ENCODE peak calls at places on chromosomes 13 and 19, in four cellular contexts. One of them, this sample, is unnamed.

GRCh38 chr19:3178973-3179738 is 587 bp downstream of the S1PR4 start:
- DNase-seq in breast epithelium: no peak
- DNase-seq in fibroblast of the aortic adventitia: no peak
- DNase-seq in mucosa of descending colon: no peak
- DNase-seq in this sample: no peak

GRCh38 chr13:69903081-69903480 is 204.5 kb upstream of the ATXN8OS start:
- DNase-seq in breast epithelium: no peak
- DNase-seq in fibroblast of the aortic adventitia: no peak
- DNase-seq in mucosa of descending colon: no peak
- DNase-seq in this sample: no peak

GRCh38 chr13:48858122-48858521 is 117.6 kb upstream of the FNDC3A start:
- DNase-seq in breast epithelium: no peak
- DNase-seq in fibroblast of the aortic adventitia: no peak
- DNase-seq in mucosa of descending colon: no peak
- DNase-seq in this sample: no peak

GRCh38 chr19:5470264-5470671 is 15.1 kb downstream of the ZNRF4 start:
- DNase-seq in breast epithelium: no peak
- DNase-seq in fibroblast of the aortic adventitia: no peak
- DNase-seq in mucosa of descending colon: peak
- DNase-seq in this sample: no peak

GRCh38 chr13:56351041-56351440 is 789.7 kb upstream of the PRR20A start:
- DNase-seq in breast epithelium: no peak
- DNase-seq in fibroblast of the aortic adventitia: no peak
- DNase-seq in mucosa of descending colon: no peak
- DNase-seq in this sample: no peak

GRCh38 chr13:65240773-65241172 is 1989.4 kb downstream of the PCDH9 start:
- DNase-seq in breast epithelium: no peak
- DNase-seq in fibroblast of the aortic adventitia: no peak
- DNase-seq in mucosa of descending colon: no peak
- DNase-seq in this sample: no peak

GRCh38 chr13:34913040-34913439 is 29.0 kb upstream of the NBEA start:
- DNase-seq in breast epithelium: no peak
- DNase-seq in fibroblast of the aortic adventitia: no peak
- DNase-seq in mucosa of descending colon: no peak
- DNase-seq in this sample: no peak

GRCh38 chr19:19053508-19054314 is 10.1 kb upstream of the SLC25A42 start:
- DNase-seq in breast epithelium: no peak
- DNase-seq in fibroblast of the aortic adventitia: peak
- DNase-seq in mucosa of descending colon: peak
- DNase-seq in this sample: no peak

GRCh38 chr19:39208175-39208795 is 4.2 kb upstream of the SYCN start:
- DNase-seq in breast epithelium: no peak
- DNase-seq in fibroblast of the aortic adventitia: no peak
- DNase-seq in mucosa of descending colon: no peak
- DNase-seq in this sample: no peak

DNA sequence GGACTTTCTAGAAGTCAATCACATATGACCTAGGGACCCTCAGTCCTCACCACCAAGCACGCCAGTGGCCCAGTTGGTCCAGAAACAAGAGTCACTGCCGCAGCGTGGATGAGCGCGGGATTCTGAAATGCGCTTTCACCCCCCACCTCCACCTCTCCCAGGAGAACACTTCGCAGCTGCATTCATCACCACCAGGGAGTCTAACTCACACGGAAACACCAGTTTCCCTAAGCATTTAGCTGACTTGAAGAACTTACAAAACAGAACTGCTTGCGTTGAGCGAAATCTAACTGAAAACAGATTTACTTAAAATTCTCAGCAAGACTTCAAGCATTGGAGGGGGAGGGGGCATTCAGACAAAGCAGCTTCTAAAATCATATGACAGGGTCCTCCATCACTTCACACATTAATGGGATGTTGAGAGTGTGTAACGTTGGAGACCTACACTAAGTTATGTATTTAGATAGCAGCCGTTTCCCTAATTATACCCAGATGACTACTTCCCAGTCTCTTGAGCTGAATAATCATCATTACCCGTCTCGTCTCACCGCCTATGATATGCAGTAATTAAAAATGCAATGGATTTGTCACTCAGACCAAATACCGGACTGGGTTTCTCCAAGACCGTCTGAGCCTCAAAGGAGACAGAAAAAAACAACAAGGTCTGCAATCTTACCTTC is 258.3 kb upstream of the IRS2 start:
- DNase-seq in breast epithelium: no peak
- DNase-seq in fibroblast of the aortic adventitia: peak
- DNase-seq in mucosa of descending colon: no peak
- DNase-seq in this sample: no peak
- TF ChIP-seq CTCF in breast epithelium: no peak
- TF ChIP-seq CTCF in fibroblast of the aortic adventitia: peak
- TF ChIP-seq CTCF in mucosa of descending colon: no peak
- TF ChIP-seq CTCF in this sample: no peak

GRCh38 chr19:1646149-1646930 is 6.1 kb downstream of the TCF3 start:
- DNase-seq in breast epithelium: no peak
- DNase-seq in fibroblast of the aortic adventitia: no peak
- DNase-seq in mucosa of descending colon: no peak
- DNase-seq in this sample: no peak

GRCh38 chr19:1646931-1647663 is 5.3 kb downstream of the TCF3 start:
- DNase-seq in breast epithelium: no peak
- DNase-seq in fibroblast of the aortic adventitia: no peak
- DNase-seq in mucosa of descending colon: no peak
- DNase-seq in this sample: no peak

GRCh38 chr19:1648926-1649541 is 3.4 kb downstream of the TCF3 start:
- DNase-seq in breast epithelium: no peak
- DNase-seq in fibroblast of the aortic adventitia: no peak
- DNase-seq in mucosa of descending colon: no peak
- DNase-seq in this sample: no peak

GRCh38 chr19:1648156-1648925 is 4.1 kb downstream of the TCF3 start:
- DNase-seq in breast epithelium: no peak
- DNase-seq in fibroblast of the aortic adventitia: no peak
- DNase-seq in mucosa of descending colon: no peak
- DNase-seq in this sample: no peak

GRCh38 chr19:1647664-1648155 is 4.7 kb downstream of the TCF3 start:
- DNase-seq in breast epithelium: no peak
- DNase-seq in fibroblast of the aortic adventitia: no peak
- DNase-seq in mucosa of descending colon: no peak
- DNase-seq in this sample: no peak
- H3K4me3 ChIP-seq in breast epithelium: no peak
- H3K4me3 ChIP-seq in fibroblast of the aortic adventitia: no peak
- H3K4me3 ChIP-seq in mucosa of descending colon: no peak
- H3K4me3 ChIP-seq in this sample: no peak

GRCh38 chr19:17996826-17997316 is 11.1 kb upstream of the ARRDC2 start:
- DNase-seq in breast epithelium: peak
- DNase-seq in fibroblast of the aortic adventitia: peak
- DNase-seq in mucosa of descending colon: peak
- DNase-seq in this sample: peak

GRCh38 chr19:17998827-17999150 is 9.2 kb upstream of the ARRDC2 start:
- DNase-seq in breast epithelium: no peak
- DNase-seq in fibroblast of the aortic adventitia: no peak
- DNase-seq in mucosa of descending colon: no peak
- DNase-seq in this sample: no peak

GRCh38 chr19:17999685-18000479 is 8.1 kb upstream of the ARRDC2 start:
- DNase-seq in breast epithelium: no peak
- DNase-seq in fibroblast of the aortic adventitia: no peak
- DNase-seq in mucosa of descending colon: peak
- DNase-seq in this sample: no peak

GRCh38 chr19:18000480-18000980 is 7.4 kb upstream of the ARRDC2 start:
- DNase-seq in breast epithelium: no peak
- DNase-seq in fibroblast of the aortic adventitia: no peak
- DNase-seq in mucosa of descending colon: no peak
- DNase-seq in this sample: no peak

GRCh38 chr19:17997969-17998826 is 9.8 kb upstream of the ARRDC2 start:
- DNase-seq in breast epithelium: no peak
- DNase-seq in fibroblast of the aortic adventitia: peak
- DNase-seq in mucosa of descending colon: no peak
- DNase-seq in this sample: no peak
- TF ChIP-seq CTCF in breast epithelium: no peak
- TF ChIP-seq CTCF in fibroblast of the aortic adventitia: peak
- TF ChIP-seq CTCF in mucosa of descending colon: no peak
- TF ChIP-seq CTCF in this sample: no peak

GRCh38 chr19:1286451-1286858 is 782 bp downstream of the EFNA2 start:
- DNase-seq in breast epithelium: no peak
- DNase-seq in fibroblast of the aortic adventitia: no peak
- DNase-seq in mucosa of descending colon: no peak
- DNase-seq in this sample: no peak

GRCh38 chr19:1285737-1286360 is at the start of gene EFNA2:
- DNase-seq in breast epithelium: no peak
- DNase-seq in fibroblast of the aortic adventitia: no peak
- DNase-seq in mucosa of descending colon: no peak
- DNase-seq in this sample: no peak

GRCh38 chr19:1283917-1284292 is 1.8 kb upstream of the EFNA2 start:
- DNase-seq in breast epithelium: no peak
- DNase-seq in fibroblast of the aortic adventitia: no peak
- DNase-seq in mucosa of descending colon: no peak
- DNase-seq in this sample: no peak

GRCh38 chr19:1284293-1284978 is 1.2 kb upstream of the EFNA2 start:
- DNase-seq in breast epithelium: no peak
- DNase-seq in fibroblast of the aortic adventitia: no peak
- DNase-seq in mucosa of descending colon: peak
- DNase-seq in this sample: no peak

GRCh38 chr19:1284979-1285736 is 515 bp upstream of the EFNA2 start:
- DNase-seq in breast epithelium: no peak
- DNase-seq in fibroblast of the aortic adventitia: no peak
- DNase-seq in mucosa of descending colon: no peak
- DNase-seq in this sample: no peak
- H3K4me3 ChIP-seq in breast epithelium: no peak
- H3K4me3 ChIP-seq in fibroblast of the aortic adventitia: no peak
- H3K4me3 ChIP-seq in mucosa of descending colon: no peak
- H3K4me3 ChIP-seq in this sample: no peak

GRCh38 chr19:33214621-33215020 is 11.0 kb downstream of the SLC7A10 start:
- DNase-seq in breast epithelium: no peak
- DNase-seq in fibroblast of the aortic adventitia: peak
- DNase-seq in mucosa of descending colon: peak
- DNase-seq in this sample: no peak
- TF ChIP-seq CTCF in breast epithelium: no peak
- TF ChIP-seq CTCF in fibroblast of the aortic adventitia: no peak
- TF ChIP-seq CTCF in mucosa of descending colon: no peak
- TF ChIP-seq CTCF in this sample: no peak

GRCh38 chr13:24233351-24233901 is 72.9 kb downstream of the SPATA13 start:
- DNase-seq in breast epithelium: no peak
- DNase-seq in fibroblast of the aortic adventitia: peak
- DNase-seq in mucosa of descending colon: no peak
- DNase-seq in this sample: no peak
- H3K4me3 ChIP-seq in breast epithelium: no peak
- H3K4me3 ChIP-seq in fibroblast of the aortic adventitia: peak
- H3K4me3 ChIP-seq in mucosa of descending colon: no peak
- H3K4me3 ChIP-seq in this sample: no peak

GRCh38 chr19:11155373-11156120 is at the start of gene SPC24:
- DNase-seq in breast epithelium: peak
- DNase-seq in fibroblast of the aortic adventitia: peak
- DNase-seq in mucosa of descending colon: peak
- DNase-seq in this sample: peak
- TF ChIP-seq CTCF in breast epithelium: no peak
- TF ChIP-seq CTCF in fibroblast of the aortic adventitia: no peak
- TF ChIP-seq CTCF in mucosa of descending colon: no peak
- TF ChIP-seq CTCF in this sample: no peak

GRCh38 chr13:98838776-98839175 is 86.3 kb upstream of the SLC15A1 start:
- DNase-seq in breast epithelium: no peak
- DNase-seq in fibroblast of the aortic adventitia: peak
- DNase-seq in mucosa of descending colon: no peak
- DNase-seq in this sample: no peak
- H3K4me3 ChIP-seq in breast epithelium: no peak
- H3K4me3 ChIP-seq in fibroblast of the aortic adventitia: no peak
- H3K4me3 ChIP-seq in mucosa of descending colon: no peak
- H3K4me3 ChIP-seq in this sample: no peak

DNA sequence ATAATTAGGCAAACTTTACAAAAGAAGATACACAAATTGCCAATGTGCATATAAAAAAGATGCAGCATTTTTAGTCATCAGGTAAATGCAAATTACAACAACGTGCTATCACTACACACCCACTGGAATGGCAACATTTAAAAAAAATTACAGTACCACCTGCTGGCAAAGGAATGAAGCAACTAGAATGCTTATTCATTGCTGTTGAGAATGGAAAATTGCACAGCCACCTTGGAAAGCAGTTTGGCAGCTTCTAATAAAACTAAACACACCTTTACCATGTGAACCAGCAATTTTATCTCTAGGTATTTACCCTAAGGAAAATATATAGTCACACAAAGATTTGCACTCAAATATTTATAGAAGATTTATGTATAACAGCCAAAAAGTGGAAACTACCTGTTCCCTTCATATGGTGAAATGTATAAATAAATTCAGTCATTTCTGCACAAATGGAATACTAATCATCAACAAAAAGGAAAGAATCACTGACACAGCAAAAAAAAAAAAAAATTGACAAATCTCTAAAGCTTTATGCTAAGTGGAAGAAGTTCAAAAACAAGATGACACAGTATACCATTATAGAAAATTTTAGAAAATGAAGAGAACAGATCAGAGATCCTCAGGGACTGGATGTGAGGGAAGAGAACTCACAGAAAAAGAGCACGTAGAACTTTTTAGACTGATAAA is 30.3 kb downstream of the OXGR1 start:
- DNase-seq in breast epithelium: no peak
- DNase-seq in fibroblast of the aortic adventitia: no peak
- DNase-seq in mucosa of descending colon: no peak
- DNase-seq in this sample: no peak
- TF ChIP-seq CTCF in breast epithelium: no peak
- TF ChIP-seq CTCF in fibroblast of the aortic adventitia: no peak
- TF ChIP-seq CTCF in mucosa of descending colon: no peak
- TF ChIP-seq CTCF in this sample: no peak

DNA sequence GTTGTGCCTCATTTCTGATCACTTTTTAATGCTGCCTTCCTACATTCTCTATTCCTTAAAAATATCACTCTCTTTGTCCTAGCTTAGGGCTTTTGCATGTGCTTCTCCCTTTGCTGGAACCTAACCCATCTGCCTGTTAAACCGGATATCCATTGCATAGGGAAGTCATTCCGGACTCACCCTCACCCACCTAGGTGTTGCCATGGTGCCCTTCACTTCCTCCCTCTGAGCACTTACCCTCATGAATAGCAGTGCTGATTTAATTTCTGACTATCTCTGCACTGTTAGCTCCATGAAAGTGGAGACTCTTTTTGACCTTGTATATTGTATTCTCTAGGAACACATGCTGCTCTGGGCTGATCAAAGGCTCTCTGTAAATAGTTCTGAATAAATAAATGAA is 401.9 kb downstream of the PCDH20 start:
- DNase-seq in breast epithelium: no peak
- DNase-seq in fibroblast of the aortic adventitia: no peak
- DNase-seq in mucosa of descending colon: no peak
- DNase-seq in this sample: no peak
- H3K4me3 ChIP-seq in breast epithelium: no peak
- H3K4me3 ChIP-seq in fibroblast of the aortic adventitia: no peak
- H3K4me3 ChIP-seq in mucosa of descending colon: no peak
- H3K4me3 ChIP-seq in this sample: no peak

This sample was measured in gastrocnemius medialis.